ENCODE peak calls at places on chromosomes 11 and 22, in four cellular contexts. F, G, C and Y are unnamed samples. For H3K36me3 and H3K9me3, the result is how much of the 10 kb centered on the place peaks cover.

GRCh38 chr11:33695051-33695566 is 5.5 kb downstream of the C11orf91 start:
- DNase-seq in F (peak), G (no peak), C (no peak), Y (no peak)

GRCh38 chr11:46491661-46492331 is 100.2 kb upstream of the CHRM4 start:
- DNase-seq in F (no peak), G (peak), C (no peak), Y (no peak)

GRCh38 chr11:120969993-120970392 is 53.9 kb upstream of the TBCEL start:
- DNase-seq in F (no peak), G (no peak), C (no peak), Y (no peak)

GRCh38 chr22:31084811-31085492 is 3.8 kb downstream of the SMTN start:
- DNase-seq in F (peak), G (peak), C (peak), Y (peak)

GRCh38 chr11:129595043-129595962 is 219.7 kb downstream of the BARX2 start:
- DNase-seq in F (no peak), G (no peak), C (no peak), Y (no peak)

GRCh38 chr22:45240137-45240809 is 421 bp downstream of the KIAA0930 start:
- DNase-seq in F (no peak), G (no peak), C (no peak), Y (peak)

GRCh38 chr22:18970180-18970947 is 34.3 kb upstream of the PRODH start:
- DNase-seq in F (no peak), G (no peak), C (no peak), Y (peak)

GRCh38 chr11:115895594-115895993 is 391.4 kb upstream of the CADM1 start:
- DNase-seq in F (no peak), G (no peak), C (no peak), Y (no peak)

GRCh38 chr22:36942561-36942960 is 29.1 kb downstream of the CSF2RB start:
- DNase-seq in F (no peak), G (no peak), C (no peak), Y (no peak)

GRCh38 chr11:69004411-69005182 is 8.4 kb downstream of the MRGPRF start:
- DNase-seq in F (no peak), G (no peak), C (peak), Y (no peak)

GRCh38 chr11:86091566-86091965 is 22.7 kb upstream of the PICALM start:
- DNase-seq in F (no peak), G (peak), C (peak), Y (no peak)

GRCh38 chr22:12601870-12602779 is 2925.9 kb upstream of the OR11H1 start:
- DNase-seq in F (peak), G (no peak), C (peak), Y (no peak)

GRCh38 chr11:103537904-103538502 is 428.8 kb downstream of the DYNC2H1 start:
- DNase-seq in F (no peak), G (peak), C (no peak), Y (no peak)

GRCh38 chr11:71490731-71491390 is 36.2 kb upstream of the KRTAP5-7 start:
- DNase-seq in F (peak), G (no peak), C (peak), Y (peak)

GRCh38 chr11:72203163-72203562 is 11.2 kb downstream of the FOLR1 start:
- DNase-seq in F (no peak), G (no peak), C (no peak), Y (no peak)

GRCh38 chr11:132718711-132719641 is 813.3 kb downstream of the OPCML start:
- DNase-seq in F (no peak), G (peak), C (no peak), Y (no peak)

GRCh38 chr11:16341853-16342252 is 14.5 kb downstream of the SOX6 start:
- DNase-seq in F (no peak), G (no peak), C (no peak), Y (no peak)

GRCh38 chr11:110165039-110165438 is 71.8 kb downstream of the ZC3H12C start:
- DNase-seq in F (no peak), G (no peak), C (no peak), Y (no peak)

GRCh38 chr11:27390959-27391326 is 27.9 kb upstream of the CCDC34 start:
- DNase-seq in F (no peak), G (peak), C (no peak), Y (no peak)
- H3K27ac ChIP-seq in F (peak), G (no peak), C (no peak), Y (no peak)

GRCh38 chr11:117392979-117393378 is 65.3 kb downstream of the CEP164 start:
- DNase-seq in F (no peak), G (no peak), C (peak), Y (no peak)
- H3K36me3 ChIP-seq in F (half or more), G (half or more), C (half or more), Y (under half)

GRCh38 chr22:48510599-48510998 is 1317.1 kb downstream of the BRD1 start:
- DNase-seq in F (no peak), G (no peak), C (no peak), Y (no peak)
- H3K9me3 ChIP-seq in F (under half), G (half or more), C (under half), Y (under half)

GRCh38 chr11:1714908-1715885 is 18.2 kb downstream of the KRTAP5-6 start:
- DNase-seq in F (no peak), G (no peak), C (peak), Y (no peak)

GRCh38 chr11:1717745-1718144 is 20.8 kb downstream of the KRTAP5-6 start:
- DNase-seq in F (no peak), G (no peak), C (peak), Y (no peak)

GRCh38 chr11:1719781-1720180 is 22.8 kb downstream of the KRTAP5-6 start:
- DNase-seq in F (no peak), G (no peak), C (no peak), Y (no peak)

GRCh38 chr11:1718326-1718725 is 21.3 kb downstream of the KRTAP5-6 start:
- DNase-seq in F (no peak), G (no peak), C (no peak), Y (no peak)
- H3K27ac ChIP-seq in F (no peak), G (no peak), C (peak), Y (no peak)

DNA sequence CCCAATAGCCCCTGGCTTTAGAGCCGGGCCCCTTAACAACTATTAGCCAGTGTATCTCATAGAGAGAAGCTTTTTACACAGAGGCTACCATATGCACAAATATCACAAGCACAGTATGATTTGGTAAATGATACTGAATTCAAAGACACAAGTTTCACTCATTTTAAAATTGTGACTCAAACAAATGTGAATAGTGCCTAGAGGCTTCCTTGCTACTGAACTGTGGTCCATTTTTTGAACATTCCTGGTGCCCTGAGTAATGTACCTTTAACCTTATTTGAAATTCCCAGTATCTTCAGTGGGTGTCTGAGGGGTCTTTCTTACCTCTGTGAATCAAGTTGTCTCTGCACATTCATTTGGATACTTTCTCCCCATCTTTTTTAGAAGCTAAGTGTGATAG is 156.2 kb downstream of the MAML2 start:
- DNase-seq in F (no peak), G (no peak), C (no peak), Y (no peak)
- H3K36me3 ChIP-seq in F (under half), G (under half), C (under half), Y (under half)

GRCh38 chr11:114607753-114608459 is 12.3 kb upstream of the NXPE4 start:
- DNase-seq in F (no peak), G (no peak), C (no peak), Y (no peak)
- H3K9me3 ChIP-seq in F (under half), G (under half), C (under half), Y (under half)

GRCh38 chr11:94804874-94805273 is 36.7 kb downstream of the AMOTL1 start:
- DNase-seq in F (no peak), G (no peak), C (no peak), Y (no peak)
- H3K27ac ChIP-seq in F (no peak), G (peak), C (no peak), Y (no peak)

DNA sequence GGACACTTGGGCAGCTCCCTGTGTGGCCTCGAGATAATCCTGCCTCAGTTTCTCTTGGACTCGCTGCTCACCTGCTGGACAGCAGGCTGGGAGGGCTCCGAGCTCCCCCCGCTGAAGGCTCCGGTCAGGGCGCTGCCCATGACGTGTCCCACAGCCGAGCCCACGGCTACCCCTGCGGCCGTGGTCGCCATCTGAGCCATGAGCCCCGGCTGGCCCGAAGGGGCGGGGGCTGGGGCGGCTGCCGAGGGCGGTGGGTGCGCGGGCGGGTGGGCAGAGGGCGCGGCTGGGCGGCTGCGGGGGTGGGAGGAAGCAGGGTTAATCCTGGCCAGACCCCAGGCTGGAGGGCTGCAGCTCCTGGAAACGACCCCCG is 484 bp downstream of the CHCHD10 start:
- DNase-seq in F (no peak), G (no peak), C (no peak), Y (no peak)
- H3K36me3 ChIP-seq in F (under half), G (under half), C (under half), Y (under half)

GRCh38 chr11:2643746-2644145 is 56.0 kb downstream of the KCNQ1OT1 start:
- DNase-seq in F (no peak), G (no peak), C (no peak), Y (no peak)
- H3K9me3 ChIP-seq in F (under half), G (half or more), C (half or more), Y (half or more)